ENCODE peak calls at places on chromosomes 16 and 17, in nine cellular contexts. One of them, this sample, is unnamed.

GRCh38 chr17:75315541-75316243 is 26.5 kb upstream of the SLC25A19 start:
- DNase-seq in AG04450: no peak
- DNase-seq in sigmoid colon: no peak
- DNase-seq in amygdala: no peak
- DNase-seq in activated effector memory CD4-positive, alpha-beta T cell treated with anti-CD3 and anti-CD28 coated beads, Interleukin-2, amount 50 U/mL, for 16 hours: no peak
- DNase-seq in NB4: peak
- DNase-seq in lung microvascular endothelial cell: no peak
- DNase-seq in NCI-H1417: no peak
- DNase-seq in stimulated activated CD4-positive, alpha-beta T cell treated with anti-CD3 and anti-CD28 coated beads, TNF-alpha, amount 100 ng/mL, for 24 hours: no peak
- DNase-seq in this sample: no peak

GRCh38 chr16:24771132-24771778 is 41.8 kb downstream of the TNRC6A start:
- DNase-seq in AG04450: peak
- DNase-seq in sigmoid colon: no peak
- DNase-seq in amygdala: no peak
- DNase-seq in activated effector memory CD4-positive, alpha-beta T cell treated with anti-CD3 and anti-CD28 coated beads, Interleukin-2, amount 50 U/mL, for 16 hours: no peak
- DNase-seq in NB4: no peak
- DNase-seq in lung microvascular endothelial cell: peak
- DNase-seq in NCI-H1417: no peak
- DNase-seq in stimulated activated CD4-positive, alpha-beta T cell treated with anti-CD3 and anti-CD28 coated beads, TNF-alpha, amount 100 ng/mL, for 24 hours: no peak
- DNase-seq in this sample: no peak

GRCh38 chr17:79537061-79537460 is 73.8 kb downstream of the RBFOX3 start:
- DNase-seq in AG04450: no peak
- DNase-seq in sigmoid colon: no peak
- DNase-seq in amygdala: no peak
- DNase-seq in activated effector memory CD4-positive, alpha-beta T cell treated with anti-CD3 and anti-CD28 coated beads, Interleukin-2, amount 50 U/mL, for 16 hours: no peak
- DNase-seq in NB4: no peak
- DNase-seq in lung microvascular endothelial cell: no peak
- DNase-seq in NCI-H1417: no peak
- DNase-seq in stimulated activated CD4-positive, alpha-beta T cell treated with anti-CD3 and anti-CD28 coated beads, TNF-alpha, amount 100 ng/mL, for 24 hours: no peak
- DNase-seq in this sample: no peak

GRCh38 chr17:47238321-47239010 is 15.2 kb upstream of the ITGB3 start:
- DNase-seq in AG04450: no peak
- DNase-seq in sigmoid colon: no peak
- DNase-seq in amygdala: no peak
- DNase-seq in activated effector memory CD4-positive, alpha-beta T cell treated with anti-CD3 and anti-CD28 coated beads, Interleukin-2, amount 50 U/mL, for 16 hours: no peak
- DNase-seq in NB4: no peak
- DNase-seq in lung microvascular endothelial cell: no peak
- DNase-seq in NCI-H1417: no peak
- DNase-seq in stimulated activated CD4-positive, alpha-beta T cell treated with anti-CD3 and anti-CD28 coated beads, TNF-alpha, amount 100 ng/mL, for 24 hours: no peak
- DNase-seq in this sample: no peak

GRCh38 chr16:66830422-66831404 is at the start of gene NAE1:
- DNase-seq in AG04450: peak
- DNase-seq in sigmoid colon: peak
- DNase-seq in amygdala: peak
- DNase-seq in activated effector memory CD4-positive, alpha-beta T cell treated with anti-CD3 and anti-CD28 coated beads, Interleukin-2, amount 50 U/mL, for 16 hours: peak
- DNase-seq in NB4: peak
- DNase-seq in lung microvascular endothelial cell: peak
- DNase-seq in NCI-H1417: peak
- DNase-seq in stimulated activated CD4-positive, alpha-beta T cell treated with anti-CD3 and anti-CD28 coated beads, TNF-alpha, amount 100 ng/mL, for 24 hours: peak
- DNase-seq in this sample: peak

GRCh38 chr17:74403512-74404137 is 28.3 kb upstream of the GPRC5C start:
- DNase-seq in AG04450: no peak
- DNase-seq in sigmoid colon: no peak
- DNase-seq in amygdala: no peak
- DNase-seq in activated effector memory CD4-positive, alpha-beta T cell treated with anti-CD3 and anti-CD28 coated beads, Interleukin-2, amount 50 U/mL, for 16 hours: no peak
- DNase-seq in NB4: no peak
- DNase-seq in lung microvascular endothelial cell: no peak
- DNase-seq in NCI-H1417: no peak
- DNase-seq in stimulated activated CD4-positive, alpha-beta T cell treated with anti-CD3 and anti-CD28 coated beads, TNF-alpha, amount 100 ng/mL, for 24 hours: no peak
- DNase-seq in this sample: no peak

GRCh38 chr17:6682339-6682738 is 30.8 kb downstream of the C17orf100 start:
- DNase-seq in AG04450: no peak
- DNase-seq in sigmoid colon: no peak
- DNase-seq in amygdala: no peak
- DNase-seq in activated effector memory CD4-positive, alpha-beta T cell treated with anti-CD3 and anti-CD28 coated beads, Interleukin-2, amount 50 U/mL, for 16 hours: no peak
- DNase-seq in NB4: no peak
- DNase-seq in lung microvascular endothelial cell: no peak
- DNase-seq in NCI-H1417: no peak
- DNase-seq in stimulated activated CD4-positive, alpha-beta T cell treated with anti-CD3 and anti-CD28 coated beads, TNF-alpha, amount 100 ng/mL, for 24 hours: no peak
- DNase-seq in this sample: no peak

GRCh38 chr17:13786000-13786598 is 184.4 kb upstream of the HS3ST3A1 start:
- DNase-seq in AG04450: peak
- DNase-seq in sigmoid colon: no peak
- DNase-seq in amygdala: no peak
- DNase-seq in activated effector memory CD4-positive, alpha-beta T cell treated with anti-CD3 and anti-CD28 coated beads, Interleukin-2, amount 50 U/mL, for 16 hours: no peak
- DNase-seq in NB4: no peak
- DNase-seq in lung microvascular endothelial cell: no peak
- DNase-seq in NCI-H1417: no peak
- DNase-seq in stimulated activated CD4-positive, alpha-beta T cell treated with anti-CD3 and anti-CD28 coated beads, TNF-alpha, amount 100 ng/mL, for 24 hours: no peak
- DNase-seq in this sample: no peak

GRCh38 chr17:21031756-21032396 is 10.9 kb downstream of the USP22 start:
- DNase-seq in AG04450: no peak
- DNase-seq in sigmoid colon: no peak
- DNase-seq in amygdala: no peak
- DNase-seq in activated effector memory CD4-positive, alpha-beta T cell treated with anti-CD3 and anti-CD28 coated beads, Interleukin-2, amount 50 U/mL, for 16 hours: no peak
- DNase-seq in NB4: no peak
- DNase-seq in lung microvascular endothelial cell: no peak
- DNase-seq in NCI-H1417: no peak
- DNase-seq in stimulated activated CD4-positive, alpha-beta T cell treated with anti-CD3 and anti-CD28 coated beads, TNF-alpha, amount 100 ng/mL, for 24 hours: no peak
- DNase-seq in this sample: no peak

GRCh38 chr17:31825961-31826691 is 32.9 kb downstream of the COPRS start:
- DNase-seq in AG04450: no peak
- DNase-seq in sigmoid colon: no peak
- DNase-seq in amygdala: no peak
- DNase-seq in activated effector memory CD4-positive, alpha-beta T cell treated with anti-CD3 and anti-CD28 coated beads, Interleukin-2, amount 50 U/mL, for 16 hours: no peak
- DNase-seq in NB4: no peak
- DNase-seq in lung microvascular endothelial cell: peak
- DNase-seq in NCI-H1417: no peak
- DNase-seq in stimulated activated CD4-positive, alpha-beta T cell treated with anti-CD3 and anti-CD28 coated beads, TNF-alpha, amount 100 ng/mL, for 24 hours: no peak
- DNase-seq in this sample: no peak

GRCh38 chr16:66905633-66906539 is 12.8 kb downstream of the CDH16 start:
- DNase-seq in AG04450: no peak
- DNase-seq in sigmoid colon: no peak
- DNase-seq in amygdala: no peak
- DNase-seq in activated effector memory CD4-positive, alpha-beta T cell treated with anti-CD3 and anti-CD28 coated beads, Interleukin-2, amount 50 U/mL, for 16 hours: no peak
- DNase-seq in NB4: no peak
- DNase-seq in lung microvascular endothelial cell: no peak
- DNase-seq in NCI-H1417: peak
- DNase-seq in stimulated activated CD4-positive, alpha-beta T cell treated with anti-CD3 and anti-CD28 coated beads, TNF-alpha, amount 100 ng/mL, for 24 hours: peak
- DNase-seq in this sample: no peak

GRCh38 chr16:52193441-52193840 is 353.5 kb downstream of the TOX3 start:
- DNase-seq in AG04450: no peak
- DNase-seq in sigmoid colon: no peak
- DNase-seq in amygdala: no peak
- DNase-seq in activated effector memory CD4-positive, alpha-beta T cell treated with anti-CD3 and anti-CD28 coated beads, Interleukin-2, amount 50 U/mL, for 16 hours: no peak
- DNase-seq in NB4: no peak
- DNase-seq in lung microvascular endothelial cell: no peak
- DNase-seq in NCI-H1417: no peak
- DNase-seq in stimulated activated CD4-positive, alpha-beta T cell treated with anti-CD3 and anti-CD28 coated beads, TNF-alpha, amount 100 ng/mL, for 24 hours: no peak
- DNase-seq in this sample: no peak

GRCh38 chr16:89009343-89010209 is 32.6 kb upstream of the CBFA2T3 start:
- DNase-seq in AG04450: no peak
- DNase-seq in sigmoid colon: peak
- DNase-seq in amygdala: no peak
- DNase-seq in activated effector memory CD4-positive, alpha-beta T cell treated with anti-CD3 and anti-CD28 coated beads, Interleukin-2, amount 50 U/mL, for 16 hours: no peak
- DNase-seq in NB4: peak
- DNase-seq in lung microvascular endothelial cell: peak
- DNase-seq in NCI-H1417: no peak
- DNase-seq in stimulated activated CD4-positive, alpha-beta T cell treated with anti-CD3 and anti-CD28 coated beads, TNF-alpha, amount 100 ng/mL, for 24 hours: no peak
- DNase-seq in this sample: no peak

GRCh38 chr17:19382581-19383444 is 4.2 kb downstream of the MFAP4 start:
- DNase-seq in AG04450: no peak
- DNase-seq in sigmoid colon: peak
- DNase-seq in amygdala: no peak
- DNase-seq in activated effector memory CD4-positive, alpha-beta T cell treated with anti-CD3 and anti-CD28 coated beads, Interleukin-2, amount 50 U/mL, for 16 hours: no peak
- DNase-seq in NB4: no peak
- DNase-seq in lung microvascular endothelial cell: no peak
- DNase-seq in NCI-H1417: no peak
- DNase-seq in stimulated activated CD4-positive, alpha-beta T cell treated with anti-CD3 and anti-CD28 coated beads, TNF-alpha, amount 100 ng/mL, for 24 hours: no peak
- DNase-seq in this sample: no peak

GRCh38 chr16:2056681-2057407 is 9.1 kb downstream of the TSC2 start:
- DNase-seq in AG04450: no peak
- DNase-seq in sigmoid colon: no peak
- DNase-seq in amygdala: no peak
- DNase-seq in activated effector memory CD4-positive, alpha-beta T cell treated with anti-CD3 and anti-CD28 coated beads, Interleukin-2, amount 50 U/mL, for 16 hours: no peak
- DNase-seq in NB4: peak
- DNase-seq in lung microvascular endothelial cell: no peak
- DNase-seq in NCI-H1417: peak
- DNase-seq in stimulated activated CD4-positive, alpha-beta T cell treated with anti-CD3 and anti-CD28 coated beads, TNF-alpha, amount 100 ng/mL, for 24 hours: no peak
- DNase-seq in this sample: no peak

GRCh38 chr17:80800775-80801391 is 190.8 kb upstream of the CHMP6 start:
- DNase-seq in AG04450: no peak
- DNase-seq in sigmoid colon: no peak
- DNase-seq in amygdala: no peak
- DNase-seq in activated effector memory CD4-positive, alpha-beta T cell treated with anti-CD3 and anti-CD28 coated beads, Interleukin-2, amount 50 U/mL, for 16 hours: no peak
- DNase-seq in NB4: no peak
- DNase-seq in lung microvascular endothelial cell: no peak
- DNase-seq in NCI-H1417: no peak
- DNase-seq in stimulated activated CD4-positive, alpha-beta T cell treated with anti-CD3 and anti-CD28 coated beads, TNF-alpha, amount 100 ng/mL, for 24 hours: no peak
- DNase-seq in this sample: no peak

GRCh38 chr17:18257747-18258355 is 687 bp downstream of the FLII start:
- DNase-seq in AG04450: no peak
- DNase-seq in sigmoid colon: peak
- DNase-seq in amygdala: peak
- DNase-seq in activated effector memory CD4-positive, alpha-beta T cell treated with anti-CD3 and anti-CD28 coated beads, Interleukin-2, amount 50 U/mL, for 16 hours: peak
- DNase-seq in NB4: peak
- DNase-seq in lung microvascular endothelial cell: peak
- DNase-seq in NCI-H1417: peak
- DNase-seq in stimulated activated CD4-positive, alpha-beta T cell treated with anti-CD3 and anti-CD28 coated beads, TNF-alpha, amount 100 ng/mL, for 24 hours: peak
- DNase-seq in this sample: peak

GRCh38 chr16:26649646-26650045 is 417.1 kb upstream of the C16orf82 start:
- DNase-seq in AG04450: no peak
- DNase-seq in sigmoid colon: no peak
- DNase-seq in amygdala: no peak
- DNase-seq in activated effector memory CD4-positive, alpha-beta T cell treated with anti-CD3 and anti-CD28 coated beads, Interleukin-2, amount 50 U/mL, for 16 hours: no peak
- DNase-seq in NB4: no peak
- DNase-seq in lung microvascular endothelial cell: no peak
- DNase-seq in NCI-H1417: peak
- DNase-seq in stimulated activated CD4-positive, alpha-beta T cell treated with anti-CD3 and anti-CD28 coated beads, TNF-alpha, amount 100 ng/mL, for 24 hours: no peak
- DNase-seq in this sample: no peak

GRCh38 chr17:62791235-62792121 is 16.6 kb downstream of the MARCHF10 start:
- DNase-seq in AG04450: peak
- DNase-seq in sigmoid colon: no peak
- DNase-seq in amygdala: no peak
- DNase-seq in activated effector memory CD4-positive, alpha-beta T cell treated with anti-CD3 and anti-CD28 coated beads, Interleukin-2, amount 50 U/mL, for 16 hours: no peak
- DNase-seq in NB4: no peak
- DNase-seq in lung microvascular endothelial cell: no peak
- DNase-seq in NCI-H1417: no peak
- DNase-seq in stimulated activated CD4-positive, alpha-beta T cell treated with anti-CD3 and anti-CD28 coated beads, TNF-alpha, amount 100 ng/mL, for 24 hours: no peak
- DNase-seq in this sample: no peak

GRCh38 chr17:9307313-9307998 is 268.2 kb downstream of the STX8 start:
- DNase-seq in AG04450: no peak
- DNase-seq in sigmoid colon: no peak
- DNase-seq in amygdala: no peak
- DNase-seq in activated effector memory CD4-positive, alpha-beta T cell treated with anti-CD3 and anti-CD28 coated beads, Interleukin-2, amount 50 U/mL, for 16 hours: no peak
- DNase-seq in NB4: no peak
- DNase-seq in lung microvascular endothelial cell: peak
- DNase-seq in NCI-H1417: no peak
- DNase-seq in stimulated activated CD4-positive, alpha-beta T cell treated with anti-CD3 and anti-CD28 coated beads, TNF-alpha, amount 100 ng/mL, for 24 hours: no peak
- DNase-seq in this sample: no peak

GRCh38 chr17:42051013-42051400 is 606 bp upstream of the C17orf113 start:
- DNase-seq in AG04450: no peak
- DNase-seq in sigmoid colon: no peak
- DNase-seq in amygdala: no peak
- DNase-seq in activated effector memory CD4-positive, alpha-beta T cell treated with anti-CD3 and anti-CD28 coated beads, Interleukin-2, amount 50 U/mL, for 16 hours: no peak
- DNase-seq in NB4: no peak
- DNase-seq in lung microvascular endothelial cell: no peak
- DNase-seq in NCI-H1417: no peak
- DNase-seq in stimulated activated CD4-positive, alpha-beta T cell treated with anti-CD3 and anti-CD28 coated beads, TNF-alpha, amount 100 ng/mL, for 24 hours: no peak
- DNase-seq in this sample: no peak

GRCh38 chr16:74451951-74452758 is 30.9 kb upstream of the CLEC18B start:
- DNase-seq in AG04450: no peak
- DNase-seq in sigmoid colon: no peak
- DNase-seq in amygdala: no peak
- DNase-seq in activated effector memory CD4-positive, alpha-beta T cell treated with anti-CD3 and anti-CD28 coated beads, Interleukin-2, amount 50 U/mL, for 16 hours: no peak
- DNase-seq in NB4: no peak
- DNase-seq in lung microvascular endothelial cell: peak
- DNase-seq in NCI-H1417: no peak
- DNase-seq in stimulated activated CD4-positive, alpha-beta T cell treated with anti-CD3 and anti-CD28 coated beads, TNF-alpha, amount 100 ng/mL, for 24 hours: no peak
- DNase-seq in this sample: no peak

GRCh38 chr17:48726182-48726915 is 2.2 kb downstream of the HOXB13 start:
- DNase-seq in AG04450: no peak
- DNase-seq in sigmoid colon: peak
- DNase-seq in amygdala: no peak
- DNase-seq in activated effector memory CD4-positive, alpha-beta T cell treated with anti-CD3 and anti-CD28 coated beads, Interleukin-2, amount 50 U/mL, for 16 hours: no peak
- DNase-seq in NB4: no peak
- DNase-seq in lung microvascular endothelial cell: no peak
- DNase-seq in NCI-H1417: no peak
- DNase-seq in stimulated activated CD4-positive, alpha-beta T cell treated with anti-CD3 and anti-CD28 coated beads, TNF-alpha, amount 100 ng/mL, for 24 hours: no peak
- DNase-seq in this sample: no peak

GRCh38 chr17:55157165-55157564 is 107.6 kb upstream of the HLF start:
- DNase-seq in AG04450: no peak
- DNase-seq in sigmoid colon: no peak
- DNase-seq in amygdala: no peak
- DNase-seq in activated effector memory CD4-positive, alpha-beta T cell treated with anti-CD3 and anti-CD28 coated beads, Interleukin-2, amount 50 U/mL, for 16 hours: no peak
- DNase-seq in NB4: no peak
- DNase-seq in lung microvascular endothelial cell: no peak
- DNase-seq in NCI-H1417: peak
- DNase-seq in stimulated activated CD4-positive, alpha-beta T cell treated with anti-CD3 and anti-CD28 coated beads, TNF-alpha, amount 100 ng/mL, for 24 hours: no peak
- DNase-seq in this sample: no peak

GRCh38 chr16:85395207-85395912 is 217.8 kb upstream of the GSE1 start:
- DNase-seq in AG04450: peak
- DNase-seq in sigmoid colon: peak
- DNase-seq in amygdala: no peak
- DNase-seq in activated effector memory CD4-positive, alpha-beta T cell treated with anti-CD3 and anti-CD28 coated beads, Interleukin-2, amount 50 U/mL, for 16 hours: no peak
- DNase-seq in NB4: peak
- DNase-seq in lung microvascular endothelial cell: peak
- DNase-seq in NCI-H1417: peak
- DNase-seq in stimulated activated CD4-positive, alpha-beta T cell treated with anti-CD3 and anti-CD28 coated beads, TNF-alpha, amount 100 ng/mL, for 24 hours: no peak
- DNase-seq in this sample: no peak

GRCh38 chr16:73794936-73795335 is 501.7 kb upstream of the PSMD7 start:
- DNase-seq in AG04450: no peak
- DNase-seq in sigmoid colon: peak
- DNase-seq in amygdala: no peak
- DNase-seq in activated effector memory CD4-positive, alpha-beta T cell treated with anti-CD3 and anti-CD28 coated beads, Interleukin-2, amount 50 U/mL, for 16 hours: no peak
- DNase-seq in NB4: no peak
- DNase-seq in lung microvascular endothelial cell: no peak
- DNase-seq in NCI-H1417: no peak
- DNase-seq in stimulated activated CD4-positive, alpha-beta T cell treated with anti-CD3 and anti-CD28 coated beads, TNF-alpha, amount 100 ng/mL, for 24 hours: no peak
- DNase-seq in this sample: no peak